ENCODE peak calls at places on chromosomes 6 and 20, in seven cellular contexts. P is sigmoid colon, I is upper lobe of left lung, G is endothelial cell of umbilical vein, Z is GM12891, J is HL-60, C is GM12878. S is an unnamed sample.

GRCh38 chr6:25389501-25389900 is 110.3 kb downstream of the CARMIL1 start:
- DNase-seq in I (no peak), J (no peak), G (peak), Z (no peak), P (no peak), C (no peak), S (no peak)

GRCh38 chr20:49979030-49979832 is 3.5 kb upstream of the SNAI1 start:
- DNase-seq in P (no peak), I (peak), J (peak), Z (peak), G (peak), C (no peak), S (no peak)

GRCh38 chr6:11595903-11596302 is 58.4 kb downstream of the TMEM170B start:
- DNase-seq in P (no peak), I (no peak), J (no peak), Z (no peak), C (no peak), G (peak), S (no peak)

GRCh38 chr20:46021361-46022359 is 7.4 kb upstream of the SLC12A5 start:
- DNase-seq in Z (peak), J (peak), C (no peak), P (no peak), G (peak), I (no peak), S (no peak)

GRCh38 chr20:57991211-57991841 is 237.1 kb downstream of the ANKRD60 start:
- DNase-seq in P (no peak), Z (no peak), G (no peak), J (no peak), I (no peak), C (no peak), S (no peak)

GRCh38 chr20:57167971-57168693 is 98.3 kb downstream of the BMP7 start:
- DNase-seq in C (no peak), Z (no peak), P (peak), J (no peak), G (no peak), I (peak), S (no peak)

GRCh38 chr6:13354331-13355042 is 26.1 kb upstream of the TBC1D7 start:
- DNase-seq in C (no peak), Z (no peak), J (peak), G (peak), P (no peak), I (no peak), S (no peak)

GRCh38 chr6:90598192-90598951 is 11.5 kb upstream of the MAP3K7 start:
- DNase-seq in I (no peak), J (no peak), C (no peak), P (no peak), G (no peak), Z (no peak), S (no peak)

GRCh38 chr20:36162272-36162966 is 7.9 kb downstream of the EPB41L1 start:
- DNase-seq in Z (no peak), I (no peak), C (no peak), G (no peak), P (no peak), J (no peak), S (no peak)

GRCh38 chr6:38432479-38432878 is 207.2 kb downstream of the BTBD9 start:
- DNase-seq in P (no peak), G (peak), Z (no peak), C (no peak), I (no peak), J (no peak), S (no peak)

GRCh38 chr6:43115365-43115764 is 39.3 kb downstream of the PTK7 start:
- DNase-seq in G (no peak), C (no peak), Z (no peak), I (no peak), J (no peak), P (no peak), S (no peak)

GRCh38 chr6:167759912-167760311 is 66.8 kb upstream of the AFDN start:
- DNase-seq in C (no peak), J (no peak), Z (no peak), P (peak), G (no peak), I (no peak), S (no peak)

GRCh38 chr20:16236589-16237241 is 336.5 kb downstream of the KIF16B start:
- DNase-seq in G (no peak), I (no peak), J (no peak), Z (no peak), C (no peak), P (no peak), S (no peak)

GRCh38 chr6:27130668-27131428 is 116.7 kb upstream of the PRSS16 start:
- DNase-seq in J (no peak), Z (no peak), G (peak), C (no peak), P (no peak), I (no peak), S (no peak)

GRCh38 chr20:43843096-43843964 is 71.3 kb upstream of the TOX2 start:
- DNase-seq in I (peak), G (peak), Z (no peak), J (no peak), P (peak), C (no peak), S (no peak)

GRCh38 chr20:43844778-43845614 is 69.7 kb upstream of the TOX2 start:
- DNase-seq in G (peak), C (no peak), I (peak), Z (no peak), J (no peak), P (peak), S (no peak)

GRCh38 chr6:7143161-7143974 is 35.6 kb downstream of the RREB1 start:
- DNase-seq in I (no peak), Z (no peak), J (peak), G (no peak), P (no peak), C (no peak), S (no peak)

GRCh38 chr20:35981969-35982368 is 13.6 kb downstream of the CNBD2 start:
- DNase-seq in P (no peak), J (no peak), G (no peak), Z (no peak), I (no peak), C (no peak), S (no peak)

GRCh38 chr20:10433623-10434466 is at the start of gene MKKS:
- DNase-seq in C (no peak), Z (peak), I (peak), G (peak), J (peak), P (peak), S (peak)

GRCh38 chr6:109454483-109455160 is 950 bp downstream of the MICAL1 start:
- DNase-seq in J (peak), C (peak), Z (peak), G (no peak), P (peak), I (peak), S (no peak)

GRCh38 chr20:21780528-21780927 is 75.1 kb downstream of the PAX1 start:
- DNase-seq in G (no peak), I (no peak), C (no peak), Z (no peak), J (no peak), P (no peak), S (no peak)

GRCh38 chr6:152598421-152598820 is 38.7 kb downstream of the SYNE1 start:
- DNase-seq in C (no peak), I (no peak), Z (no peak), J (no peak), P (no peak), G (no peak), S (no peak)

GRCh38 chr6:56288347-56288746 is 41.0 kb upstream of the COL21A1 start:
- DNase-seq in Z (no peak), C (no peak), J (no peak), P (no peak), G (no peak), I (no peak), S (no peak)

GRCh38 chr6:3162565-3163247 is 5.4 kb upstream of the TUBB2A start:
- DNase-seq in Z (peak), J (peak), P (peak), G (peak), I (peak), C (no peak), S (peak)

GRCh38 chr6:159594106-159594749 is 98.8 kb downstream of the SOD2 start:
- DNase-seq in G (no peak), C (no peak), Z (no peak), I (no peak), J (no peak), P (no peak), S (no peak)

GRCh38 chr6:42787018-42787611 is 5.3 kb downstream of the BICRAL start:
- DNase-seq in C (no peak), Z (no peak), I (no peak), J (no peak), P (no peak), G (no peak), S (no peak)

GRCh38 chr20:37421988-37422387 is 76.0 kb downstream of the SRC start:
- DNase-seq in C (no peak), P (no peak), J (no peak), I (no peak), G (peak), Z (no peak), S (no peak)

GRCh38 chr20:33653900-33654596 is 8.1 kb upstream of the C20orf144 start:
- DNase-seq in G (no peak), J (no peak), C (no peak), I (peak), P (peak), Z (no peak), S (peak)

GRCh38 chr6:53011993-53012392 is 16.9 kb upstream of the GSTA4 start:
- DNase-seq in G (no peak), C (no peak), P (no peak), Z (no peak), J (no peak), I (no peak), S (no peak)

GRCh38 chr6:43078651-43079050 is 2.5 kb downstream of the PTK7 start:
- DNase-seq in P (no peak), C (no peak), G (no peak), Z (no peak), I (no peak), J (no peak), S (no peak)

GRCh38 chr20:44780226-44780625 is 30.1 kb downstream of the RIMS4 start:
- DNase-seq in P (no peak), I (no peak), J (no peak), C (no peak), Z (no peak), G (peak), S (no peak)

GRCh38 chr6:99151634-99152344 is 197.7 kb downstream of the FAXC start:
- DNase-seq in Z (peak), C (peak), G (peak), J (peak), I (peak), P (no peak), S (peak)

GRCh38 chr6:39347906-39348585 is 25.5 kb upstream of the KCNK16 start:
- DNase-seq in P (no peak), J (peak), G (peak), C (no peak), I (peak), Z (peak), S (peak)

GRCh38 chr6:32941412-32941784 is 570 bp upstream of the HLA-DMB start:
- DNase-seq in P (no peak), G (peak), I (peak), J (peak), C (peak), Z (no peak), S (no peak)

GRCh38 chr6:81572020-81572419 is 180.5 kb downstream of the TENT5A start:
- DNase-seq in P (peak), Z (no peak), I (no peak), G (no peak), C (no peak), J (no peak), S (no peak)

GRCh38 chr6:2196079-2196679 is 49.2 kb downstream of the GMDS start:
- DNase-seq in I (peak), P (no peak), Z (no peak), J (peak), G (peak), C (peak), S (peak)

GRCh38 chr6:11722224-11722623 is 56.4 kb downstream of the ADTRP start:
- DNase-seq in G (no peak), C (no peak), J (no peak), I (no peak), Z (no peak), P (no peak), S (no peak)

GRCh38 chr20:49325981-49326380 is 48.1 kb upstream of the ZNFX1 start:
- DNase-seq in J (no peak), C (no peak), I (no peak), Z (no peak), G (no peak), P (no peak), S (no peak)

DNA sequence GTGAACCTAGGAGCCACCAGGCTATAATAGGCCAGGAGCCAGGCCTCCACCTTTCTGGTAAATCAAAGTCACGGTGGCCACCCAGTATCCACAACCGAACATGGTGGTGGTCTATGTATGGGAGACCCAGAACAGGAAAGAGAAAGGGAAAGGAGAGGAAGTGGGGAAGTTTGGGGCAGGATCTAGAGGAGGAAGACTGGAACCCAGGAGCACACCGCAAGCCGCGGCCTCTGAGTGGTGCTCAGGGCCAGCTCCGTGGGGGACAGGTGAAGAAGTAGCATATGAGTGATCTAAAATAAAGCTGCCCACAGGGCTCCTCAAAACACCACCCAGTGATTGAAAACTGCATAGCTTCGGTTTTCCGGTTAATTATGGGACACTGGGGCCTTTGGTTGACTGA is 214.8 kb downstream of the ZDHHC14 start:
- DNase-seq in J (no peak), G (no peak), Z (no peak), I (no peak), C (no peak), P (no peak), S (no peak)
- TF ChIP-seq POLR2AphosphoS5 in J (no peak), G (no peak), Z (no peak), I (no peak), C (no peak), P (no peak), S (no peak)

GRCh38 chr6:74249658-74250057 is 553.7 kb downstream of the CD109 start:
- DNase-seq in I (no peak), P (no peak), J (no peak), C (peak), Z (no peak), G (peak), S (no peak)
- TF ChIP-seq POLR2AphosphoS5 in I (no peak), P (no peak), J (no peak), C (no peak), Z (no peak), G (no peak), S (no peak)

DNA sequence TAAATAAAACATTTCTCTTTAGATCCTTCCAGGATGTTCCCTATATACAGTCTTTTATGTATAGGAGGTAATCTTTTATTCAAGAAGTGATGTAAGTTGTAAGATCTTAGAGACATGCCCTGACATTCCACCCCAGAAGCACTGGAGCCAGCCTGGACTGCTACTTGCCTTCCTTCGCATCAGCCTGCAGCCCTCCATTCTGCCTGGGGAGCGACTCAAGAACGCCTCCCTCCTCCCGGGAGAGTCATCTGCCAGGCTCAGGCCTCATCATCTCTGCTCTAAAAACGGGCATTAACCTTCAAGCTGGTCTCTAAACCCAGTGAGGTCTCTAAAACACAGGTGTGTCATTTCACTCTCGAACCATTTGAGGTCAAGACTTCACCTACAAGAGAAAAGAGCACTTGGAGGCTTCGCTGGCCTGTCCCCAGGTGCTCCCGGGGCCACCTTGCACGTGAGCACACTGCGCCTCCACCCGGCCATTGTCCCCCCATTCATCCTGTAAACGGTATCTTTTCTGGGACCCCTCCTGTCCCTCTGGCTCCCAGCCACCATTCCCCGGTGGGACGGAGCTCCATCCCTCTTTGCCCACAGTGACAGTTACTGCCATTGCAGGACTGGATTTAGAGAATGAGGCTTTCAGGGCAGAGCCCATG is 107.5 kb upstream of the PDE10A start:
- DNase-seq in G (no peak), C (no peak), P (no peak), I (no peak), J (no peak), Z (no peak), S (no peak)
- TF ChIP-seq POLR2AphosphoS5 in G (no peak), C (no peak), P (no peak), I (no peak), J (no peak), Z (no peak), S (no peak)

GRCh38 chr20:47356526-47357295 is at the start of gene ZMYND8:
- DNase-seq in I (peak), J (peak), G (peak), Z (peak), C (peak), P (peak), S (peak)

GRCh38 chr20:47359533-47360206 is 3.2 kb upstream of the ZMYND8 start:
- DNase-seq in G (no peak), I (no peak), P (no peak), J (no peak), Z (no peak), C (no peak), S (no peak)

GRCh38 chr20:47357296-47358051 is 975 bp upstream of the ZMYND8 start:
- DNase-seq in J (peak), G (peak), Z (peak), C (no peak), I (peak), P (peak), S (peak)

GRCh38 chr20:47358672-47359532 is 2.4 kb upstream of the ZMYND8 start:
- DNase-seq in C (no peak), G (peak), J (peak), I (peak), P (peak), Z (no peak), S (peak)

DNA sequence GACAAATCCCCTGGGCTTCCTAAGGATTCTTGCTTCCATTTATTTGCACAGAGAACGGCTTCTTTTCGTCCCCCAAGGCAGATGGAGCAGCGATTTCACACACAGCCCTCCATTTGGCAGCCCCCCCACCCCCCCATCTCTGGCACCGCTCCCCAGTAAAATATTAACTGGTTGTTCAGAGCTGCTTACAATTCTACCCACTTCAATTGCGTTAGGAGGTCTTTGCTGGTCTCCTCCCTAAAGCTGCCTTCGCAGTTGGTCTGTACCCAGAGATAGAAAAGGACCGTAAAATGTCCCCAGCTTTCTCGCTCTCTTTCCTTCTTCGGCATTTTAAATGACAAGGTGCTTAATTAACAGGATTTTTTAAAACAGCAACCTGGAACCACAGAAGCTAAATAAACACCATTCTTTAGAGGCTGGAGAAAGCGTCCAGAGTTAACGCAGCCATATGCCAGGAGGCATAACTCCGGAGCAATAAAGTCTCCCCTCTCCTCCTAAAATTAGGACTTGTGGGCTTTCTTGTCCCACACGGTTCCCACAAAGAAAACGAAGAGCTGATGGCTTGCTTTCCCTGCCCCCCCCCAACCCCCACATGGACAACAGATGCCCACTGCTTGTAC is 1.7 kb upstream of the ZMYND8 start:
- DNase-seq in J (no peak), G (no peak), P (no peak), I (no peak), Z (no peak), C (no peak), S (no peak)
- TF ChIP-seq POLR2AphosphoS5 in J (no peak), G (no peak), P (no peak), I (no peak), Z (no peak), C (no peak), S (no peak)

S was measured in prostate gland.